ENCODE peak calls at places on chromosomes 1 and 21, in seven cellular contexts. P is choroid plexus epithelial cell; T is GM04503; U is progenitor cell of endocrine pancreas; K is stimulated activated CD4-positive, alpha-beta T cell treated with anti-CD3 and anti-CD28 coated beads, Interleukin-1b, Interleukin-23, amount 100 ng/mL, for 24 hours; V is mucosa of gallbladder; O is astrocyte of the spinal cord. I is an unnamed sample.

GRCh38 chr21:27192286-27192685 is 225.4 kb upstream of the ADAMTS5 start:
- DNase-seq in V (no peak), K (no peak), T (peak; percentile 17), P (no peak), U (no peak), O (no peak), I (no peak)

GRCh38 chr1:204742676-204743075 is 57.1 kb upstream of the LRRN2 start:
- DNase-seq in K (no peak), P (no peak), T (no peak), U (no peak), V (no peak), O (no peak), I (no peak)

GRCh38 chr1:220045356-220046051 is 801 bp downstream of the EPRS1 start:
- DNase-seq in P (no peak), V (no peak), O (peak; percentile 40), T (no peak), U (no peak), K (no peak), I (no peak)

GRCh38 chr1:1847061-1847460 is 43.8 kb downstream of the GNB1 start:
- DNase-seq in K (no peak), O (no peak), P (peak; percentile 21), T (no peak), V (no peak), U (no peak), I (no peak)

GRCh38 chr1:184036517-184036949 is 995 bp downstream of the COLGALT2 start:
- DNase-seq in P (no peak), U (peak; percentile 20), K (no peak), V (no peak), O (peak; percentile 24), T (no peak), I (peak; percentile 6)

GRCh38 chr1:156870734-156871133 is 10.1 kb downstream of the NTRK1 start:
- DNase-seq in U (no peak), V (no peak), P (peak; percentile 85), K (no peak), O (peak; percentile 85), T (peak; percentile 50), I (no peak)

GRCh38 chr1:186183219-186183618 is 191.8 kb downstream of the TPR start:
- DNase-seq in U (no peak), V (no peak), O (peak; percentile 60), T (no peak), P (peak; percentile 78), K (no peak), I (no peak)

GRCh38 chr1:20373286-20373685 is 82.6 kb downstream of the VWA5B1 start:
- DNase-seq in K (no peak), V (no peak), T (no peak), O (no peak), U (no peak), P (no peak), I (no peak)

GRCh38 chr1:6727535-6727934 is 25.9 kb upstream of the DNAJC11 start:
- DNase-seq in P (peak; percentile 76), O (peak; percentile 52), K (no peak), U (peak; percentile 44), V (peak; percentile 23), T (no peak), I (peak; percentile 40)

GRCh38 chr1:91511386-91511785 is 10.7 kb downstream of the CDC7 start:
- DNase-seq in T (no peak), V (no peak), P (peak; percentile 72), U (no peak), O (peak; percentile 50), K (no peak), I (no peak)

GRCh38 chr1:24856787-24857527 is 73.1 kb downstream of the RUNX3 start:
- DNase-seq in U (no peak), O (no peak), K (no peak), P (no peak), T (no peak), V (no peak), I (peak; percentile 28)

I was measured in effector memory CD8-positive, alpha-beta T cell.